ENCODE peak calls at places on chromosomes 7 and 10, in five cellular contexts. J, D, N, E and H are unnamed samples.

GRCh38 chr7:24718977-24719491 is 38.2 kb downstream of the GSDME start:
- DNase-seq in J (peak), D (no peak), N (no peak), E (peak), H (no peak)

GRCh38 chr10:59878915-59879314 is 27.4 kb downstream of the CCDC6 start:
- DNase-seq in J (no peak), D (no peak), N (no peak), E (no peak), H (no peak)

GRCh38 chr7:44045226-44046014 is 918 bp downstream of the DBNL start:
- DNase-seq in J (no peak), D (no peak), N (no peak), E (no peak), H (no peak)

GRCh38 chr10:11245095-11245479 is 227.4 kb downstream of the CELF2 start:
- DNase-seq in J (no peak), D (no peak), N (no peak), E (no peak), H (no peak)

GRCh38 chr10:103069453-103070331 is 123.4 kb downstream of the NT5C2 start:
- DNase-seq in J (peak), D (peak), N (peak), E (peak), H (peak)

GRCh38 chr7:85025312-85025756 is 161.5 kb downstream of the SEMA3D start:
- DNase-seq in J (no peak), D (peak), N (no peak), E (no peak), H (no peak)

GRCh38 chr10:133565441-133566294 is at the start of gene SYCE1:
- DNase-seq in J (no peak), D (no peak), N (peak), E (no peak), H (no peak)

GRCh38 chr10:132927824-132928223 is 14.5 kb downstream of the CFAP46 start:
- DNase-seq in J (no peak), D (no peak), N (no peak), E (no peak), H (no peak)

GRCh38 chr10:129764901-129765663 is 199.0 kb downstream of the EBF3 start:
- DNase-seq in J (no peak), D (no peak), N (no peak), E (no peak), H (no peak)

GRCh38 chr7:112143151-112143550 is 63.0 kb downstream of the DOCK4 start:
- DNase-seq in J (no peak), D (no peak), N (no peak), E (no peak), H (no peak)

GRCh38 chr7:127776776-127777390 is 124.9 kb downstream of the SND1 start:
- DNase-seq in J (no peak), D (peak), N (no peak), E (no peak), H (no peak)

GRCh38 chr7:127905491-127906330 is 125.5 kb downstream of the LRRC4 start:
- DNase-seq in J (no peak), D (no peak), N (peak), E (no peak), H (no peak)

GRCh38 chr10:109895095-109895818 is 28.1 kb downstream of the XPNPEP1 start:
- DNase-seq in J (no peak), D (peak), N (no peak), E (no peak), H (peak)

GRCh38 chr10:69819713-69820506 is 18.2 kb downstream of the COL13A1 start:
- DNase-seq in J (no peak), D (peak), N (no peak), E (no peak), H (no peak)

GRCh38 chr10:126247454-126247975 is 140.8 kb downstream of the ADAM12 start:
- DNase-seq in J (no peak), D (peak), N (no peak), E (no peak), H (no peak)

GRCh38 chr7:158432369-158433270 is 155.0 kb downstream of the PTPRN2 start:
- DNase-seq in J (peak), D (peak), N (no peak), E (peak), H (no peak)

GRCh38 chr7:87057210-87057609 is 2.2 kb downstream of the ELAPOR2 start:
- DNase-seq in J (no peak), D (no peak), N (no peak), E (no peak), H (no peak)

GRCh38 chr7:93980744-93981479 is 23.2 kb downstream of the BET1 start:
- DNase-seq in J (no peak), D (no peak), N (no peak), E (no peak), H (no peak)

GRCh38 chr7:34596887-34597286 is 61.1 kb upstream of the NPSR1 start:
- DNase-seq in J (peak), D (peak), N (no peak), E (no peak), H (no peak)

GRCh38 chr10:58919927-58920654 is 256.4 kb upstream of the PHYHIPL start:
- DNase-seq in J (peak), D (peak), N (no peak), E (no peak), H (no peak)

GRCh38 chr10:86267286-86268195 is 99.1 kb downstream of the GRID1 start:
- DNase-seq in J (no peak), D (no peak), N (no peak), E (no peak), H (peak)

GRCh38 chr10:12973149-12973718 is 28.3 kb downstream of the CCDC3 start:
- DNase-seq in J (no peak), D (peak), N (no peak), E (no peak), H (no peak)

GRCh38 chr7:112395411-112395810 is 54.8 kb upstream of the IFRD1 start:
- DNase-seq in J (no peak), D (no peak), N (no peak), E (no peak), H (no peak)

GRCh38 chr7:17304926-17305325 is 6.5 kb downstream of the AHR start:
- DNase-seq in J (no peak), D (peak), N (peak), E (no peak), H (no peak)

GRCh38 chr7:45173596-45174327 is 16.2 kb downstream of the RAMP3 start:
- DNase-seq in J (no peak), D (no peak), N (no peak), E (no peak), H (no peak)

GRCh38 chr7:40763319-40764287 is 628.8 kb downstream of the SUGCT start:
- DNase-seq in J (no peak), D (peak), N (no peak), E (no peak), H (no peak)

GRCh38 chr10:28631896-28632596 is 45.3 kb upstream of the BAMBI start:
- DNase-seq in J (no peak), D (no peak), N (no peak), E (no peak), H (no peak)

GRCh38 chr10:119305860-119306513 is 98.6 kb downstream of the GRK5 start:
- DNase-seq in J (peak), D (peak), N (peak), E (peak), H (no peak)

GRCh38 chr7:4776160-4776623 is 769 bp downstream of the AP5Z1 start:
- DNase-seq in J (no peak), D (no peak), N (no peak), E (no peak), H (no peak)

GRCh38 chr7:12674053-12674452 is 13.4 kb upstream of the ARL4A start:
- DNase-seq in J (no peak), D (no peak), N (no peak), E (no peak), H (no peak)

GRCh38 chr10:79946270-79947082 is 2.4 kb downstream of the SFTPD start:
- DNase-seq in J (no peak), D (no peak), N (no peak), E (no peak), H (no peak)

GRCh38 chr7:104848386-104848990 is 165.5 kb upstream of the KMT2E start:
- DNase-seq in J (peak), D (peak), N (peak), E (peak), H (peak)

GRCh38 chr7:47991741-47992311 is 12.4 kb upstream of the HUS1 start:
- DNase-seq in J (no peak), D (peak), N (peak), E (no peak), H (peak)

GRCh38 chr10:480498-480927 is 209.0 kb downstream of the DIP2C start:
- DNase-seq in J (no peak), D (no peak), N (no peak), E (no peak), H (peak)

GRCh38 chr10:15842493-15843169 is 17.7 kb downstream of the MINDY3 start:
- DNase-seq in J (no peak), D (peak), N (no peak), E (peak), H (no peak)

GRCh38 chr7:105838273-105839141 is 37.9 kb downstream of the ATXN7L1 start:
- DNase-seq in J (peak), D (peak), N (no peak), E (no peak), H (no peak)